ENCODE peak calls at places on chromosomes 13 and 19, in ten cellular contexts. O is right cardiac atrium; Y is endodermal cell; D is upper lobe of left lung; Z is brain microvascular endothelial cell; L is AG04450; K is GM06990; F is CD4-positive, alpha-beta memory T cell; J is fibroblast of the aortic adventitia; W is CD8-positive, alpha-beta memory T cell. E is an unnamed sample.
A peak's percentile ranks its signal among the peaks of the same experiment; 100 is the strongest.

GRCh38 chr13:73913043-73913740 is 221.0 kb downstream of the KLF12 start:
- DNase-seq in O (no peak), Y (peak; percentile 47), D (no peak), Z (peak; percentile 68), L (no peak), K (no peak), F (no peak), J (peak; percentile 60), W (no peak), E (no peak)

GRCh38 chr13:103788061-103788652 is 721.9 kb upstream of the SLC10A2 start:
- DNase-seq in O (no peak), Y (peak; percentile 68), D (no peak), Z (peak; percentile 14), L (no peak), K (no peak), F (no peak), J (no peak), W (no peak), E (no peak)

GRCh38 chr19:16591803-16592556 is 19.8 kb upstream of the SLC35E1 start:
- DNase-seq in O (no peak), Y (no peak), D (no peak), Z (no peak), L (no peak), K (no peak), F (no peak), J (no peak), W (no peak), E (no peak)

GRCh38 chr19:1221141-1221903 is 15.7 kb downstream of the STK11 start:
- DNase-seq in O (peak; percentile 92), Y (peak; percentile 82), D (peak; percentile 87), Z (no peak), L (no peak), K (no peak), F (no peak), J (peak; percentile 51), W (no peak), E (peak; percentile 87)

GRCh38 chr13:39417643-39418042 is 185.3 kb downstream of the LHFPL6 start:
- DNase-seq in O (peak; percentile 50), Y (peak; percentile 85), D (peak; percentile 53), Z (peak; percentile 74), L (no peak), K (no peak), F (no peak), J (peak; percentile 57), W (no peak), E (no peak)

GRCh38 chr13:50119593-50119992 is 104.3 kb downstream of the KCNRG start:
- DNase-seq in O (no peak), Y (no peak), D (no peak), Z (peak; percentile 60), L (no peak), K (no peak), F (no peak), J (peak; percentile 38), W (no peak), E (no peak)

GRCh38 chr19:49140951-49141350 is 14.2 kb downstream of the HRC start:
- DNase-seq in O (no peak), Y (no peak), D (no peak), Z (no peak), L (no peak), K (no peak), F (no peak), J (no peak), W (no peak), E (no peak)

GRCh38 chr19:45952691-45953505 is 20.8 kb downstream of the NOVA2 start:
- DNase-seq in O (peak; percentile 82), Y (peak; percentile 97), D (peak; percentile 63), Z (peak; percentile 7), L (peak; percentile 18), K (peak; percentile 75), F (peak; percentile 27), J (peak; percentile 75), W (peak; percentile 56), E (no peak)

GRCh38 chr19:15008308-15008707 is 28.6 kb upstream of the SLC1A6 start:
- DNase-seq in O (no peak), Y (no peak), D (no peak), Z (no peak), L (no peak), K (no peak), F (no peak), J (no peak), W (no peak), E (no peak)

GRCh38 chr19:39212377-39212742 is 8.3 kb upstream of the SYCN start:
- DNase-seq in O (peak; percentile 51), Y (peak; percentile 86), D (no peak), Z (peak; percentile 12), L (no peak), K (no peak), F (peak; percentile 50), J (peak; percentile 10), W (peak; percentile 74), E (no peak)

GRCh38 chr13:98486412-98486811 is 90.5 kb downstream of the STK24 start:
- DNase-seq in O (no peak), Y (peak; percentile 48), D (no peak), Z (no peak), L (no peak), K (no peak), F (no peak), J (no peak), W (no peak), E (no peak)

GRCh38 chr13:26112843-26113242 is 61.0 kb upstream of the SHISA2 start:
- DNase-seq in O (no peak), Y (no peak), D (no peak), Z (peak; percentile 14), L (no peak), K (no peak), F (no peak), J (no peak), W (no peak), E (no peak)

GRCh38 chr13:40023608-40024577 is 368.4 kb downstream of the COG6 start:
- DNase-seq in O (no peak), Y (no peak), D (no peak), Z (no peak), L (no peak), K (no peak), F (no peak), J (peak; percentile 62), W (no peak), E (no peak)

GRCh38 chr19:18332917-18333530 is 7.4 kb upstream of the PGPEP1 start:
- DNase-seq in O (no peak), Y (no peak), D (no peak), Z (no peak), L (no peak), K (no peak), F (no peak), J (no peak), W (no peak), E (no peak)

GRCh38 chr19:18328340-18329034 is 5.6 kb upstream of the LSM4 start:
- DNase-seq in O (peak; percentile 91), Y (peak; percentile 97), D (no peak), Z (peak; percentile 96), L (peak; percentile 95), K (peak; percentile 69), F (peak; percentile 90), J (peak; percentile 99), W (peak; percentile 92), E (peak; percentile 94)

GRCh38 chr19:18330865-18331264 is 8.0 kb upstream of the LSM4 start:
- DNase-seq in O (no peak), Y (no peak), D (no peak), Z (no peak), L (no peak), K (no peak), F (no peak), J (no peak), W (no peak), E (no peak)

GRCh38 chr19:18326772-18327171 is 3.9 kb upstream of the LSM4 start:
- DNase-seq in O (no peak), Y (no peak), D (no peak), Z (no peak), L (no peak), K (no peak), F (no peak), J (no peak), W (no peak), E (no peak)

GRCh38 chr19:18329035-18329376 is 6.1 kb upstream of the LSM4 start:
- DNase-seq in O (no peak), Y (no peak), D (no peak), Z (no peak), L (no peak), K (no peak), F (no peak), J (no peak), W (no peak), E (no peak)
- H3K4me3 ChIP-seq in O (no peak overlapping the region), Y (peak overlapping the region; percentile 86), D (no peak overlapping the region), Z (peak overlapping the region; percentile 32), L (peak overlapping the region; percentile 55), K (peak overlapping the region; percentile 53), F (no peak overlapping the region), J (peak overlapping the region; percentile 64), W (no peak overlapping the region), E (peak overlapping the region; percentile 55)

GRCh38 chr13:41765020-41765419 is 195.9 kb downstream of the VWA8 start:
- DNase-seq in O (no peak), Y (no peak), D (no peak), Z (no peak), L (no peak), K (no peak), F (no peak), J (no peak), W (no peak), E (no peak)

GRCh38 chr13:41762796-41763195 is 198.1 kb downstream of the VWA8 start:
- DNase-seq in O (no peak), Y (no peak), D (no peak), Z (no peak), L (no peak), K (no peak), F (no peak), J (no peak), W (no peak), E (no peak)

GRCh38 chr13:41763772-41764171 is 197.1 kb downstream of the VWA8 start:
- DNase-seq in O (no peak), Y (no peak), D (no peak), Z (no peak), L (no peak), K (no peak), F (no peak), J (no peak), W (no peak), E (no peak)

GRCh38 chr13:41765813-41766212 is 195.1 kb downstream of the VWA8 start:
- DNase-seq in O (no peak), Y (no peak), D (no peak), Z (no peak), L (no peak), K (no peak), F (no peak), J (no peak), W (no peak), E (no peak)

GRCh38 chr13:41764558-41764957 is 196.4 kb downstream of the VWA8 start:
- DNase-seq in O (no peak), Y (no peak), D (no peak), Z (no peak), L (no peak), K (no peak), F (peak; percentile 13), J (no peak), W (no peak), E (no peak)
- H3K4me3 ChIP-seq in O (no peak overlapping the region), Y (no peak overlapping the region), D (no peak overlapping the region), Z (no peak overlapping the region), L (no peak overlapping the region), K (no peak overlapping the region), F (no peak overlapping the region), J (no peak overlapping the region), W (no peak overlapping the region), E (no peak overlapping the region)

GRCh38 chr13:110916671-110917142 is 1.8 kb upstream of the ANKRD10 start:
- DNase-seq in O (no peak), Y (no peak), D (no peak), Z (peak; percentile 79), L (no peak), K (no peak), F (no peak), J (peak; percentile 57), W (no peak), E (no peak)
- H3K4me3 ChIP-seq in O (no peak overlapping the region), Y (peak overlapping the region; percentile 97), D (no peak overlapping the region), Z (no peak overlapping the region), L (no peak overlapping the region), K (no peak overlapping the region), F (no peak overlapping the region), J (no peak overlapping the region), W (no peak overlapping the region), E (no peak overlapping the region)

GRCh38 chr19:2586196-2586595 is 110.3 kb downstream of the GADD45B start:
- DNase-seq in O (no peak), Y (peak; percentile 79), D (no peak), Z (no peak), L (no peak), K (no peak), F (no peak), J (no peak), W (no peak), E (no peak)
- H3K4me3 ChIP-seq in O (no peak overlapping the region), Y (no peak overlapping the region), D (no peak overlapping the region), Z (no peak overlapping the region), L (no peak overlapping the region), K (no peak overlapping the region), F (no peak overlapping the region), J (no peak overlapping the region), W (no peak overlapping the region), E (no peak overlapping the region)

E was measured in coronary artery.